ENCODE peak calls at places on chromosomes 6 and 20, in seven cellular contexts. N is BE2C, M is PC-9, J is mucosa of descending colon, G is body of pancreas, V is DND-41, O is lower lobe of right lung. R is an unnamed sample. For H3K4me1, the result is how much of the 10 kb centered on the place peaks cover.

GRCh38 chr6:132734694-132735236 is 20.9 kb upstream of the VNN1 start:
- DNase-seq in N (no peak), M (peak), J (no peak), G (no peak), V (no peak), O (no peak), R (no peak)

GRCh38 chr20:24773168-24773567 is 175.9 kb upstream of the CST7 start:
- DNase-seq in N (no peak), M (no peak), J (no peak), G (no peak), V (no peak), O (no peak), R (no peak)

GRCh38 chr6:130769812-130770211 is 57.4 kb upstream of the SMLR1 start:
- DNase-seq in N (no peak), M (no peak), J (no peak), G (no peak), V (no peak), O (no peak), R (no peak)

GRCh38 chr20:34773726-34774125 is 51.7 kb downstream of the NCOA6 start:
- DNase-seq in N (no peak), M (no peak), J (no peak), G (no peak), V (no peak), O (no peak), R (no peak)

GRCh38 chr20:23340524-23340923 is 10.1 kb upstream of the NXT1 start:
- DNase-seq in N (peak), M (peak), J (no peak), G (peak), V (peak), O (no peak), R (peak)

GRCh38 chr6:78831492-78831891 is 35.9 kb upstream of the IRAK1BP1 start:
- DNase-seq in N (no peak), M (no peak), J (no peak), G (peak), V (no peak), O (no peak), R (no peak)

GRCh38 chr6:43097502-43097901 is 21.4 kb downstream of the PTK7 start:
- DNase-seq in N (no peak), M (peak), J (no peak), G (no peak), V (no peak), O (no peak), R (no peak)

GRCh38 chr6:53984163-53984562 is 127.1 kb upstream of the MLIP start:
- DNase-seq in N (no peak), M (peak), J (no peak), G (no peak), V (no peak), O (no peak), R (no peak)

GRCh38 chr6:79586548-79586947 is 44.6 kb upstream of the SH3BGRL2 start:
- DNase-seq in N (peak), M (no peak), J (no peak), G (no peak), V (no peak), O (no peak), R (peak)

GRCh38 chr20:6877633-6878032 is 110.1 kb downstream of the BMP2 start:
- DNase-seq in N (no peak), M (no peak), J (no peak), G (no peak), V (no peak), O (no peak), R (no peak)

GRCh38 chr6:42453027-42453648 is 1.4 kb upstream of the TRERF1 start:
- DNase-seq in N (peak), M (peak), J (peak), G (peak), V (peak), O (peak), R (peak)

GRCh38 chr6:161817881-161818280 is 544.0 kb upstream of the AGPAT4 start:
- DNase-seq in N (no peak), M (no peak), J (no peak), G (no peak), V (no peak), O (no peak), R (no peak)
- TF ChIP-seq CTCF in N (no peak), M (no peak), J (no peak), G (no peak), V (no peak), O (no peak), R (no peak)

GRCh38 chr6:13358486-13358885 is 30.1 kb upstream of the TBC1D7 start:
- DNase-seq in N (no peak), M (no peak), J (no peak), G (no peak), V (no peak), O (no peak), R (no peak)

GRCh38 chr6:13360671-13361540 is 32.6 kb upstream of the TBC1D7 start:
- DNase-seq in N (no peak), M (no peak), J (no peak), G (no peak), V (no peak), O (no peak), R (no peak)

GRCh38 chr6:13362432-13362831 is 34.1 kb upstream of the TBC1D7 start:
- DNase-seq in N (no peak), M (no peak), J (no peak), G (no peak), V (no peak), O (no peak), R (no peak)

GRCh38 chr6:13357551-13358075 is 29.3 kb upstream of the TBC1D7 start:
- DNase-seq in N (no peak), M (no peak), J (no peak), G (no peak), V (no peak), O (no peak), R (no peak)

GRCh38 chr6:13359287-13359686 is 30.9 kb upstream of the TBC1D7 start:
- DNase-seq in N (no peak), M (no peak), J (no peak), G (no peak), V (no peak), O (no peak), R (no peak)
- H3K4me1 ChIP-seq in N (under half), M (under half), J (under half), G (under half), V (under half), O (under half), R (under half)

GRCh38 chr20:4092136-4092479 is 76.8 kb upstream of the RNF24 start:
- DNase-seq in N (no peak), M (no peak), J (no peak), G (no peak), V (no peak), O (no peak), R (no peak)
- H3K4me3 ChIP-seq in N (no peak), M (no peak), J (no peak), G (no peak), V (no peak), O (no peak), R (no peak)

GRCh38 chr6:167501831-167502385 is 177.0 kb downstream of the TTLL2 start:
- DNase-seq in N (peak), M (no peak), J (peak), G (peak), V (no peak), O (no peak), R (peak)
- TF ChIP-seq CTCF in N (peak), M (peak), J (peak), G (peak), V (peak), O (no peak), R (peak)

GRCh38 chr20:19932170-19932667 is 84.9 kb upstream of the NAA20 start:
- DNase-seq in N (no peak), M (no peak), J (no peak), G (no peak), V (no peak), O (no peak), R (no peak)
- H3K4me1 ChIP-seq in N (under half), M (under half), J (under half), G (under half), V (under half), O (half or more), R (under half)

DNA sequence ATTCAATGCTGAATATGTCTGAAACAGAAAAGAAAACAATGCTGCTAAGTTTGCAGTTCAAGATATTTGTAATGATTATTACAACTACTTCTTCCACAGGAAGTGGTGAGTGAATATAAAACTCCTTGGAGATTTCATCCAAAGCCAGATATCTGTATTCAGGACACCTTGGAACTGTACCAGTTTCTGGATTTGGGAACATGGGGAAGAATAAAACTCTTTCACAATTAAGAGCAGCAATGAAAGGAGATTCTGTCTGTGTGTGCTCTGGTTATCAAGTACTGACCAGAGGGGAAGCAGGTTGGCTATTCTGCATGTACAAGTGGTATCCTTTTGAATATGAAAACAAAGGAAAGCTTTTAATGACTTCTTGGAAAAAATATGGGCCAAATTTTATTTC is 21.1 kb downstream of the ELOVL2 start:
- DNase-seq in N (no peak), M (no peak), J (no peak), G (no peak), V (no peak), O (no peak), R (no peak)
- H3K4me3 ChIP-seq in N (no peak), M (no peak), J (no peak), G (no peak), V (no peak), O (no peak), R (no peak)

GRCh38 chr6:25681848-25682247 is 29.8 kb downstream of the SCGN start:
- DNase-seq in N (no peak), M (no peak), J (no peak), G (no peak), V (no peak), O (no peak), R (no peak)
- TF ChIP-seq CTCF in N (no peak), M (no peak), J (no peak), G (no peak), V (no peak), O (no peak), R (no peak)